ENCODE peak calls at places on chromosomes 5 and 9, in eight cellular contexts. V is gastrocnemius medialis, Z is AG09309, B is astrocyte of the cerebellum, T is ovary, D is endothelial cell, S is foreskin fibroblast, H is bronchial epithelial cell. A is an unnamed sample.

GRCh38 chr5:6013496-6013895 is 364.9 kb downstream of the MED10 start:
- DNase-seq in D (no peak), Z (no peak), S (no peak), H (no peak), V (no peak), T (no peak), B (no peak), A (no peak)

GRCh38 chr9:95363051-95363841 is 45.7 kb upstream of the FANCC start:
- DNase-seq in S (peak), H (peak), V (no peak), T (no peak), Z (no peak), D (no peak), B (no peak), A (no peak)

GRCh38 chr9:69971643-69972449 is 71.8 kb upstream of the MAMDC2 start:
- DNase-seq in S (peak), D (peak), H (peak), B (peak), T (peak), Z (peak), V (peak), A (peak)

GRCh38 chr5:91182763-91183162 is 200.4 kb downstream of the ARRDC3 start:
- DNase-seq in T (no peak), Z (peak), V (peak), B (no peak), S (peak), H (no peak), D (no peak), A (no peak)

GRCh38 chr9:93091453-93092081 is 4.5 kb upstream of the CARD19 start:
- DNase-seq in V (peak), Z (no peak), B (peak), H (peak), D (no peak), S (peak), T (peak), A (peak)

GRCh38 chr5:134171972-134172371 is 4.8 kb downstream of the SKP1 start:
- DNase-seq in Z (no peak), H (no peak), D (no peak), T (no peak), S (no peak), B (no peak), V (no peak), A (no peak)

GRCh38 chr5:132386644-132387286 is 17.3 kb downstream of the SLC22A5 start:
- DNase-seq in B (no peak), Z (no peak), H (peak), V (peak), S (peak), T (peak), D (peak), A (no peak)

GRCh38 chr5:31845351-31845750 is 206.4 kb downstream of the PDZD2 start:
- DNase-seq in H (no peak), B (no peak), S (no peak), V (no peak), D (no peak), T (no peak), Z (no peak), A (no peak)

GRCh38 chr9:114484215-114484853 is 20.9 kb downstream of the WHRN start:
- DNase-seq in D (no peak), B (no peak), T (no peak), H (no peak), S (no peak), V (no peak), Z (no peak), A (no peak)

GRCh38 chr5:1526681-1527131 is 2.9 kb upstream of the LPCAT1 start:
- DNase-seq in T (peak), H (no peak), Z (no peak), B (no peak), D (no peak), V (peak), S (no peak), A (no peak)

GRCh38 chr5:624951-625230 is 12.8 kb downstream of the CEP72 start:
- DNase-seq in D (no peak), S (no peak), B (no peak), V (no peak), H (no peak), Z (no peak), T (no peak), A (no peak)

GRCh38 chr5:6820851-6821479 is 107.7 kb downstream of the TENT4A start:
- DNase-seq in D (peak), T (no peak), H (peak), S (peak), Z (no peak), B (no peak), V (no peak), A (no peak)

GRCh38 chr5:123787136-123787535 is 275.2 kb downstream of the CSNK1G3 start:
- DNase-seq in S (no peak), D (no peak), Z (no peak), V (no peak), B (no peak), H (no peak), T (no peak), A (no peak)

GRCh38 chr9:99870126-99870525 is 36.3 kb upstream of the STX17 start:
- DNase-seq in T (no peak), D (no peak), H (no peak), B (no peak), Z (no peak), V (no peak), S (no peak), A (no peak)

GRCh38 chr9:93256878-93257807 is 73.2 kb downstream of the WNK2 start:
- DNase-seq in V (peak), S (no peak), T (peak), B (no peak), Z (no peak), H (no peak), D (no peak), A (no peak)

GRCh38 chr9:125190371-125190801 is 783 bp upstream of the PPP6C start:
- DNase-seq in B (no peak), D (no peak), H (no peak), S (no peak), V (no peak), T (no peak), Z (no peak), A (no peak)

GRCh38 chr5:142317673-142318261 is 7.1 kb downstream of the SPRY4 start:
- DNase-seq in B (no peak), D (no peak), V (no peak), Z (no peak), H (no peak), S (peak), T (no peak), A (no peak)

GRCh38 chr9:26191711-26192110 is 513.5 kb upstream of the TUSC1 start:
- DNase-seq in S (no peak), B (no peak), V (no peak), T (no peak), H (no peak), Z (no peak), D (no peak), A (no peak)

GRCh38 chr9:4305065-4305481 is 5.2 kb upstream of the GLIS3 start:
- DNase-seq in H (no peak), B (no peak), Z (no peak), T (no peak), V (no peak), S (no peak), D (no peak), A (no peak)

GRCh38 chr9:88936668-88937067 is 54.6 kb upstream of the S1PR3 start:
- DNase-seq in T (peak), Z (no peak), V (peak), B (no peak), D (no peak), H (no peak), S (peak), A (no peak)

GRCh38 chr9:33157960-33158359 is 9.2 kb downstream of the B4GALT1 start:
- DNase-seq in H (peak), S (no peak), B (no peak), V (no peak), Z (no peak), D (no peak), T (no peak), A (no peak)

GRCh38 chr5:176183321-176184074 is 54.7 kb upstream of the SIMC1 start:
- DNase-seq in S (no peak), T (no peak), H (no peak), B (no peak), Z (no peak), D (no peak), V (no peak), A (peak)

GRCh38 chr5:31965227-31965626 is 208.9 kb downstream of the GOLPH3 start:
- DNase-seq in V (no peak), H (no peak), D (no peak), Z (no peak), T (no peak), S (no peak), B (no peak), A (no peak)

GRCh38 chr5:124963236-124963929 is 216.9 kb upstream of the ZNF608 start:
- DNase-seq in B (peak), D (no peak), H (peak), V (no peak), S (peak), T (peak), Z (peak), A (peak)

DNA sequence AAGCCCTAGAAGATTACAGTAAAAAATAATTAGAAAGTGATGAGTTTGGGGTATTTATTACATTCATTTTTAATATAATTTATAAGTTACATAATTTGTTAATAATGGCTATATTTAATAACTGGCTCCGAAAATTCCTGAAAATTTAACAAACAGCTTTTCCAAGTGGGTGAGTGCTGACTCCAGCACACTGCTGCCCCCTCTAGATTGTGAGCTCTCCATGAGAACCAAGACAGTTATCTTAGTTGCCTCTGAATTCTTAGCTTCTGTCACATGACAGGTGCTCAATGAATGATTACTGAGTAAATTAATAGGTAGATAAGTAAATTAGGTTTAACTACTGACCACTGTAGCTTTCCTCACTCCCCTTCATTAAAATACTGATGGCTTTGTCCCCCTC is 7.8 kb downstream of the KLHL3 start:
- DNase-seq in D (no peak), H (no peak), Z (no peak), V (no peak), T (no peak), S (no peak), B (no peak), A (no peak)
- TF ChIP-seq CTCF in D (no peak), H (no peak), Z (peak), V (no peak), T (no peak), S (no peak), B (no peak), A (no peak)

DNA sequence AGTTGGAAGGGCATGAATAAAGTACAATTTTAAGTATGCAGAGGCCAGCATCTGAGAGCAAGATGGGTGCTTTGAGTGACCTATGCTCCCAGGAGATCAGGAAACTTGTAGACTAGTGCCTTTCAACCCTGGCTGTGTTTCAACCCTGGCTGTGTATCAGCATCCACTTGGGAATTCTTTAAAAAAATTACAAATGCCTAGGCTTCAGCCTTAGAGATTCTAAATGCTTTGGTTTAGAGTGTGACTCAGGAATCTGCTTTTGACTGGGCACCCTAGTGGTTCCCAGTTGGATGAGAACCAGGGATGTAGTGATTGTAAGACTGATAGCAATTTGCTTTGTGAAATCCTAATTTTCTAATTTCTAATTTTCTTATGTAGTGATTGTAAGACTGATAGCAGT is 65.6 kb downstream of the RALGPS1 start:
- DNase-seq in T (no peak), V (no peak), B (no peak), Z (no peak), H (no peak), S (no peak), D (no peak), A (no peak)
- TF ChIP-seq CTCF in T (no peak), V (no peak), B (no peak), Z (no peak), H (no peak), S (no peak), D (no peak), A (no peak)

GRCh38 chr9:109199676-109200075 is 32.6 kb upstream of the FRRS1L start:
- DNase-seq in Z (no peak), D (no peak), T (no peak), S (no peak), V (no peak), H (no peak), B (no peak), A (no peak)

GRCh38 chr9:109203761-109204360 is 36.8 kb upstream of the FRRS1L start:
- DNase-seq in Z (no peak), T (no peak), D (no peak), S (no peak), H (no peak), V (no peak), B (peak), A (peak)

GRCh38 chr9:109206670-109207069 is 39.6 kb upstream of the FRRS1L start:
- DNase-seq in H (peak), B (no peak), D (no peak), V (no peak), T (no peak), Z (no peak), S (no peak), A (no peak)

DNA sequence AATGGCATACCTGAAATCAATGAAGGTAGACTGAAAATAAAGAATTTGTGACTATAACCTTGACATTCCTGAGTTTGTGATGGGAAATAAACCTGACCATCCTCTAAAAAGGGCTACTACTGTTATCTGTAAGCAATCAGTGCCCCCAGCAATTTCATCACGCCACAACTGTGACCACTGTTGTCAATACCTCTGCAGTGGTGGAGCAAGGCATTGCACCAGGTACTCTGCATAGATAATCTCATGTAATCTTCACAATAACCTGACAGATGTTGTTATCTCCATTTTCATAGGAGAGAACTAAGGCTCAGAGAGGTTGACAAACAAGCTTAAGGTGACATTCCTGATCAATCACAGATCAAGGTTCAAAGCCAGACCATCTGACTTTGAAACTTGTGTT is 38.5 kb upstream of the FRRS1L start:
- DNase-seq in S (no peak), B (no peak), H (no peak), V (no peak), D (no peak), Z (no peak), T (no peak), A (no peak)
- TF ChIP-seq CTCF in S (no peak), B (no peak), H (no peak), V (no peak), D (no peak), Z (no peak), T (no peak), A (peak)

GRCh38 chr5:57190593-57190992 is 16.7 kb downstream of the GPBP1 start:
- DNase-seq in D (no peak), S (no peak), Z (no peak), B (no peak), H (no peak), V (no peak), T (no peak), A (no peak)

GRCh38 chr5:57181151-57181550 is 7.3 kb downstream of the GPBP1 start:
- DNase-seq in S (no peak), H (no peak), V (no peak), D (no peak), T (no peak), Z (no peak), B (no peak), A (no peak)

GRCh38 chr5:57184322-57184721 is 10.5 kb downstream of the GPBP1 start:
- DNase-seq in Z (no peak), V (no peak), B (no peak), T (no peak), H (no peak), D (no peak), S (no peak), A (no peak)

GRCh38 chr5:57186194-57186593 is 12.3 kb downstream of the GPBP1 start:
- DNase-seq in B (no peak), V (no peak), H (no peak), T (no peak), S (no peak), D (no peak), Z (no peak), A (no peak)

GRCh38 chr5:57185301-57185700 is 11.4 kb downstream of the GPBP1 start:
- DNase-seq in T (no peak), S (no peak), B (no peak), H (no peak), Z (no peak), V (no peak), D (no peak), A (no peak)
- TF ChIP-seq CTCF in T (no peak), S (no peak), B (no peak), H (no peak), Z (no peak), V (no peak), D (no peak), A (no peak)

GRCh38 chr5:180291234-180291940 is 496 bp downstream of the MAPK9 start:
- DNase-seq in V (no peak), Z (no peak), S (peak), H (no peak), D (peak), B (no peak), T (no peak), A (no peak)
- TF ChIP-seq CTCF in V (peak), Z (peak), S (peak), H (peak), D (no peak), B (peak), T (no peak), A (peak)

GRCh38 chr5:154517781-154518437 is 39.9 kb upstream of the HAND1 start:
- DNase-seq in B (no peak), H (no peak), S (no peak), D (no peak), V (no peak), T (no peak), Z (no peak), A (no peak)

GRCh38 chr5:154517181-154517580 is 39.2 kb upstream of the HAND1 start:
- DNase-seq in H (no peak), B (no peak), T (no peak), Z (no peak), S (no peak), V (no peak), D (no peak), A (no peak)

GRCh38 chr5:154514331-154514730 is 36.3 kb upstream of the HAND1 start:
- DNase-seq in H (no peak), B (no peak), D (no peak), Z (no peak), S (no peak), V (no peak), T (no peak), A (no peak)

GRCh38 chr5:154518438-154518867 is 40.4 kb upstream of the HAND1 start:
- DNase-seq in V (no peak), T (no peak), S (no peak), B (no peak), D (no peak), Z (no peak), H (no peak), A (no peak)

GRCh38 chr5:154516475-154516874 is 38.4 kb upstream of the HAND1 start:
- DNase-seq in H (no peak), Z (no peak), S (no peak), B (no peak), V (no peak), T (no peak), D (no peak), A (no peak)
- TF ChIP-seq CTCF in H (no peak), Z (no peak), S (no peak), B (no peak), V (no peak), T (no peak), D (no peak), A (no peak)

GRCh38 chr5:147234825-147235635 is at the start of gene STK32A:
- DNase-seq in H (peak), D (peak), S (peak), Z (no peak), V (peak), B (no peak), T (peak), A (no peak)
- TF ChIP-seq CTCF in H (peak), D (no peak), S (no peak), Z (no peak), V (no peak), B (no peak), T (no peak), A (peak)

GRCh38 chr9:131635285-131635684 is 90.0 kb downstream of the PRRT1B start:
- DNase-seq in T (peak), Z (peak), V (peak), S (peak), D (peak), H (peak), B (peak), A (peak)
- TF ChIP-seq CTCF in T (no peak), Z (no peak), V (no peak), S (no peak), D (no peak), H (no peak), B (no peak), A (peak)